ENCODE peak calls at places on chromosomes 11 and 22, in six cellular contexts. One of them, this sample, is unnamed.

GRCh38 chr11:73995247-73995646 is 12.6 kb upstream of the UCP2 start:
- DNase-seq in LoVo: no peak
- DNase-seq in activated CD8-positive, alpha-beta T cell treated with anti-CD3 and anti-CD28 coated beads, Interleukin-2, amount 10 ng/mL, durations not matched to agents 7 days and 5 days: peak; percentile 56
- DNase-seq in astrocyte of the hippocampus: no peak
- DNase-seq in GM12891: no peak
- DNase-seq in GM04504: no peak
- DNase-seq in this sample: no peak

GRCh38 chr22:33000342-33001280 is 57.6 kb downstream of the SYN3 start:
- DNase-seq in LoVo: no peak
- DNase-seq in activated CD8-positive, alpha-beta T cell treated with anti-CD3 and anti-CD28 coated beads, Interleukin-2, amount 10 ng/mL, durations not matched to agents 7 days and 5 days: peak; percentile 27
- DNase-seq in astrocyte of the hippocampus: peak; percentile 83
- DNase-seq in GM12891: no peak
- DNase-seq in GM04504: no peak
- DNase-seq in this sample: no peak

GRCh38 chr11:14578551-14578956 is 58.4 kb upstream of the PSMA1 start:
- DNase-seq in LoVo: no peak
- DNase-seq in activated CD8-positive, alpha-beta T cell treated with anti-CD3 and anti-CD28 coated beads, Interleukin-2, amount 10 ng/mL, durations not matched to agents 7 days and 5 days: peak; percentile 84
- DNase-seq in astrocyte of the hippocampus: peak; percentile 21
- DNase-seq in GM12891: no peak
- DNase-seq in GM04504: no peak
- DNase-seq in this sample: no peak

GRCh38 chr11:118688851-118689502 is 9.5 kb upstream of the TREH start:
- DNase-seq in LoVo: no peak
- DNase-seq in activated CD8-positive, alpha-beta T cell treated with anti-CD3 and anti-CD28 coated beads, Interleukin-2, amount 10 ng/mL, durations not matched to agents 7 days and 5 days: no peak
- DNase-seq in astrocyte of the hippocampus: no peak
- DNase-seq in GM12891: no peak
- DNase-seq in GM04504: no peak
- DNase-seq in this sample: no peak

GRCh38 chr11:44960200-44960845 is 9.6 kb upstream of the TP53I11 start:
- DNase-seq in LoVo: no peak
- DNase-seq in activated CD8-positive, alpha-beta T cell treated with anti-CD3 and anti-CD28 coated beads, Interleukin-2, amount 10 ng/mL, durations not matched to agents 7 days and 5 days: no peak
- DNase-seq in astrocyte of the hippocampus: no peak
- DNase-seq in GM12891: no peak
- DNase-seq in GM04504: no peak
- DNase-seq in this sample: no peak

GRCh38 chr11:43503417-43503816 is 144.7 kb downstream of the TTC17 start:
- DNase-seq in LoVo: no peak
- DNase-seq in activated CD8-positive, alpha-beta T cell treated with anti-CD3 and anti-CD28 coated beads, Interleukin-2, amount 10 ng/mL, durations not matched to agents 7 days and 5 days: no peak
- DNase-seq in astrocyte of the hippocampus: no peak
- DNase-seq in GM12891: no peak
- DNase-seq in GM04504: no peak
- DNase-seq in this sample: no peak

GRCh38 chr22:26922804-26923203 is 265.4 kb downstream of the MIAT start:
- DNase-seq in LoVo: no peak
- DNase-seq in activated CD8-positive, alpha-beta T cell treated with anti-CD3 and anti-CD28 coated beads, Interleukin-2, amount 10 ng/mL, durations not matched to agents 7 days and 5 days: peak; percentile 27
- DNase-seq in astrocyte of the hippocampus: peak; percentile 31
- DNase-seq in GM12891: no peak
- DNase-seq in GM04504: no peak
- DNase-seq in this sample: no peak

GRCh38 chr11:89161949-89162348 is 15.7 kb upstream of the TYR start:
- DNase-seq in LoVo: no peak
- DNase-seq in activated CD8-positive, alpha-beta T cell treated with anti-CD3 and anti-CD28 coated beads, Interleukin-2, amount 10 ng/mL, durations not matched to agents 7 days and 5 days: no peak
- DNase-seq in astrocyte of the hippocampus: no peak
- DNase-seq in GM12891: no peak
- DNase-seq in GM04504: no peak
- DNase-seq in this sample: no peak

GRCh38 chr11:60868682-60869450 is 1.5 kb downstream of the ZP1 start:
- DNase-seq in LoVo: no peak
- DNase-seq in activated CD8-positive, alpha-beta T cell treated with anti-CD3 and anti-CD28 coated beads, Interleukin-2, amount 10 ng/mL, durations not matched to agents 7 days and 5 days: peak; percentile 64
- DNase-seq in astrocyte of the hippocampus: no peak
- DNase-seq in GM12891: no peak
- DNase-seq in GM04504: no peak
- DNase-seq in this sample: no peak

GRCh38 chr11:16816358-16817270 is 78.2 kb downstream of the C11orf58 start:
- DNase-seq in LoVo: no peak
- DNase-seq in activated CD8-positive, alpha-beta T cell treated with anti-CD3 and anti-CD28 coated beads, Interleukin-2, amount 10 ng/mL, durations not matched to agents 7 days and 5 days: no peak
- DNase-seq in astrocyte of the hippocampus: no peak
- DNase-seq in GM12891: no peak
- DNase-seq in GM04504: no peak
- DNase-seq in this sample: no peak

GRCh38 chr11:61297741-61298140 is 2.6 kb upstream of the VWCE start:
- DNase-seq in LoVo: peak; percentile 54
- DNase-seq in activated CD8-positive, alpha-beta T cell treated with anti-CD3 and anti-CD28 coated beads, Interleukin-2, amount 10 ng/mL, durations not matched to agents 7 days and 5 days: no peak
- DNase-seq in astrocyte of the hippocampus: peak; percentile 97
- DNase-seq in GM12891: no peak
- DNase-seq in GM04504: peak; percentile 65
- DNase-seq in this sample: peak; percentile 41

GRCh38 chr22:32281092-32281491 is 25.9 kb upstream of the SLC5A4 start:
- DNase-seq in LoVo: peak; percentile 20
- DNase-seq in activated CD8-positive, alpha-beta T cell treated with anti-CD3 and anti-CD28 coated beads, Interleukin-2, amount 10 ng/mL, durations not matched to agents 7 days and 5 days: no peak
- DNase-seq in astrocyte of the hippocampus: peak; percentile 91
- DNase-seq in GM12891: no peak
- DNase-seq in GM04504: peak; percentile 3
- DNase-seq in this sample: no peak

GRCh38 chr11:75347781-75348613 is 3.5 kb downstream of the ARRB1 start:
- DNase-seq in LoVo: no peak
- DNase-seq in activated CD8-positive, alpha-beta T cell treated with anti-CD3 and anti-CD28 coated beads, Interleukin-2, amount 10 ng/mL, durations not matched to agents 7 days and 5 days: no peak
- DNase-seq in astrocyte of the hippocampus: peak; percentile 59
- DNase-seq in GM12891: no peak
- DNase-seq in GM04504: peak; percentile 84
- DNase-seq in this sample: peak; percentile 93

GRCh38 chr11:132312616-132313210 is 942.3 kb downstream of the NTM start:
- DNase-seq in LoVo: peak; percentile 1
- DNase-seq in activated CD8-positive, alpha-beta T cell treated with anti-CD3 and anti-CD28 coated beads, Interleukin-2, amount 10 ng/mL, durations not matched to agents 7 days and 5 days: no peak
- DNase-seq in astrocyte of the hippocampus: peak; percentile 70
- DNase-seq in GM12891: peak; percentile 42
- DNase-seq in GM04504: no peak
- DNase-seq in this sample: no peak

GRCh38 chr11:69560141-69560790 is 78.8 kb downstream of the LINC01488 start:
- DNase-seq in LoVo: no peak
- DNase-seq in activated CD8-positive, alpha-beta T cell treated with anti-CD3 and anti-CD28 coated beads, Interleukin-2, amount 10 ng/mL, durations not matched to agents 7 days and 5 days: no peak
- DNase-seq in astrocyte of the hippocampus: no peak
- DNase-seq in GM12891: no peak
- DNase-seq in GM04504: no peak
- DNase-seq in this sample: no peak

GRCh38 chr11:69974528-69974927 is 103.6 kb upstream of the ANO1 start:
- DNase-seq in LoVo: no peak
- DNase-seq in activated CD8-positive, alpha-beta T cell treated with anti-CD3 and anti-CD28 coated beads, Interleukin-2, amount 10 ng/mL, durations not matched to agents 7 days and 5 days: no peak
- DNase-seq in astrocyte of the hippocampus: no peak
- DNase-seq in GM12891: no peak
- DNase-seq in GM04504: no peak
- DNase-seq in this sample: no peak

GRCh38 chr11:115222218-115222862 is 281.9 kb downstream of the CADM1 start:
- DNase-seq in LoVo: peak; percentile 45
- DNase-seq in activated CD8-positive, alpha-beta T cell treated with anti-CD3 and anti-CD28 coated beads, Interleukin-2, amount 10 ng/mL, durations not matched to agents 7 days and 5 days: peak; percentile 40
- DNase-seq in astrocyte of the hippocampus: peak; percentile 87
- DNase-seq in GM12891: peak; percentile 18
- DNase-seq in GM04504: no peak
- DNase-seq in this sample: peak; percentile 83

GRCh38 chr11:23653071-23653675 is 792.9 kb upstream of the CCDC179 start:
- DNase-seq in LoVo: no peak
- DNase-seq in activated CD8-positive, alpha-beta T cell treated with anti-CD3 and anti-CD28 coated beads, Interleukin-2, amount 10 ng/mL, durations not matched to agents 7 days and 5 days: no peak
- DNase-seq in astrocyte of the hippocampus: no peak
- DNase-seq in GM12891: no peak
- DNase-seq in GM04504: no peak
- DNase-seq in this sample: no peak

GRCh38 chr11:120540744-120541143 is 29.2 kb downstream of the GRIK4 start:
- DNase-seq in LoVo: no peak
- DNase-seq in activated CD8-positive, alpha-beta T cell treated with anti-CD3 and anti-CD28 coated beads, Interleukin-2, amount 10 ng/mL, durations not matched to agents 7 days and 5 days: no peak
- DNase-seq in astrocyte of the hippocampus: no peak
- DNase-seq in GM12891: no peak
- DNase-seq in GM04504: no peak
- DNase-seq in this sample: no peak

GRCh38 chr11:123157995-123158394 is 37.1 kb downstream of the CLMP start:
- DNase-seq in LoVo: no peak
- DNase-seq in activated CD8-positive, alpha-beta T cell treated with anti-CD3 and anti-CD28 coated beads, Interleukin-2, amount 10 ng/mL, durations not matched to agents 7 days and 5 days: no peak
- DNase-seq in astrocyte of the hippocampus: no peak
- DNase-seq in GM12891: no peak
- DNase-seq in GM04504: no peak
- DNase-seq in this sample: no peak

GRCh38 chr11:78961938-78962701 is 387.5 kb upstream of the NARS2 start:
- DNase-seq in LoVo: no peak
- DNase-seq in activated CD8-positive, alpha-beta T cell treated with anti-CD3 and anti-CD28 coated beads, Interleukin-2, amount 10 ng/mL, durations not matched to agents 7 days and 5 days: no peak
- DNase-seq in astrocyte of the hippocampus: peak; percentile 90
- DNase-seq in GM12891: peak; percentile 22
- DNase-seq in GM04504: no peak
- DNase-seq in this sample: peak; percentile 18

GRCh38 chr22:32204211-32204855 is 540 bp downstream of the RFPL2 start:
- DNase-seq in LoVo: peak; percentile 2
- DNase-seq in activated CD8-positive, alpha-beta T cell treated with anti-CD3 and anti-CD28 coated beads, Interleukin-2, amount 10 ng/mL, durations not matched to agents 7 days and 5 days: no peak
- DNase-seq in astrocyte of the hippocampus: peak; percentile 5
- DNase-seq in GM12891: no peak
- DNase-seq in GM04504: no peak
- DNase-seq in this sample: no peak

GRCh38 chr22:46968848-46969247 is 206.4 kb downstream of the TBC1D22A start:
- DNase-seq in LoVo: no peak
- DNase-seq in activated CD8-positive, alpha-beta T cell treated with anti-CD3 and anti-CD28 coated beads, Interleukin-2, amount 10 ng/mL, durations not matched to agents 7 days and 5 days: no peak
- DNase-seq in astrocyte of the hippocampus: no peak
- DNase-seq in GM12891: no peak
- DNase-seq in GM04504: no peak
- DNase-seq in this sample: no peak

GRCh38 chr11:128735935-128736610 is 42.2 kb downstream of the FLI1 start:
- DNase-seq in LoVo: no peak
- DNase-seq in activated CD8-positive, alpha-beta T cell treated with anti-CD3 and anti-CD28 coated beads, Interleukin-2, amount 10 ng/mL, durations not matched to agents 7 days and 5 days: peak; percentile 52
- DNase-seq in astrocyte of the hippocampus: no peak
- DNase-seq in GM12891: no peak
- DNase-seq in GM04504: no peak
- DNase-seq in this sample: no peak

GRCh38 chr22:24725736-24726135 is 48.8 kb downstream of the PIWIL3 start:
- DNase-seq in LoVo: no peak
- DNase-seq in activated CD8-positive, alpha-beta T cell treated with anti-CD3 and anti-CD28 coated beads, Interleukin-2, amount 10 ng/mL, durations not matched to agents 7 days and 5 days: no peak
- DNase-seq in astrocyte of the hippocampus: no peak
- DNase-seq in GM12891: no peak
- DNase-seq in GM04504: no peak
- DNase-seq in this sample: no peak

GRCh38 chr11:35735903-35736302 is 73.3 kb downstream of the TRIM44 start:
- DNase-seq in LoVo: no peak
- DNase-seq in activated CD8-positive, alpha-beta T cell treated with anti-CD3 and anti-CD28 coated beads, Interleukin-2, amount 10 ng/mL, durations not matched to agents 7 days and 5 days: no peak
- DNase-seq in astrocyte of the hippocampus: no peak
- DNase-seq in GM12891: no peak
- DNase-seq in GM04504: no peak
- DNase-seq in this sample: no peak

GRCh38 chr11:43942651-43943356 is 367 bp downstream of the C11orf96 start:
- DNase-seq in LoVo: no peak
- DNase-seq in activated CD8-positive, alpha-beta T cell treated with anti-CD3 and anti-CD28 coated beads, Interleukin-2, amount 10 ng/mL, durations not matched to agents 7 days and 5 days: no peak
- DNase-seq in astrocyte of the hippocampus: peak; percentile 76
- DNase-seq in GM12891: no peak
- DNase-seq in GM04504: no peak
- DNase-seq in this sample: no peak